ENCODE peak calls at places on chromosome 20, in seven cellular contexts. W is K562, S is GM12878, D is HepG2, U is SK-N-SH, Q is HCT116, Y is Panc1. I is an unnamed sample. For H3K27me3, the result is how much of the 10 kb centered on the place peaks cover.

GRCh38 chr20:9218412-9219001 is 149.6 kb downstream of the PLCB4 start:
- DNase-seq in S (no peak), U (no peak), Y (no peak), D (no peak), Q (no peak), W (peak), I (no peak)

GRCh38 chr20:7866279-7866678 is 74.0 kb downstream of the HAO1 start:
- DNase-seq in Y (no peak), W (no peak), U (no peak), D (peak), Q (no peak), S (no peak), I (no peak)

GRCh38 chr20:3712279-3712873 is at the start of gene SIGLEC1:
- DNase-seq in U (no peak), Y (no peak), W (no peak), D (no peak), S (no peak), Q (no peak), I (no peak)

GRCh38 chr20:35004749-35005462 is 49.2 kb downstream of the MYH7B start:
- DNase-seq in U (no peak), Y (no peak), D (no peak), W (no peak), S (no peak), Q (no peak), I (no peak)

GRCh38 chr20:17969276-17969883 is 562 bp downstream of the MGME1 start:
- DNase-seq in S (no peak), Q (no peak), Y (no peak), D (peak), U (peak), W (peak), I (peak)

GRCh38 chr20:63686492-63687321 is 9.7 kb upstream of the TNFRSF6B start:
- DNase-seq in Y (no peak), S (no peak), Q (peak), W (no peak), D (no peak), U (no peak), I (no peak)

GRCh38 chr20:44615169-44615791 is 32.9 kb downstream of the PKIG start:
- DNase-seq in S (no peak), D (no peak), U (no peak), Q (no peak), Y (no peak), W (no peak), I (peak)

GRCh38 chr20:50027611-50028105 is 44.9 kb downstream of the SNAI1 start:
- DNase-seq in D (no peak), Y (no peak), Q (no peak), S (no peak), U (peak), W (no peak), I (no peak)

GRCh38 chr20:18543932-18544331 is 23.3 kb upstream of the SMIM26 start:
- DNase-seq in U (no peak), D (no peak), Y (no peak), W (no peak), Q (no peak), S (no peak), I (no peak)

GRCh38 chr20:33647603-33648395 is 14.3 kb upstream of the C20orf144 start:
- DNase-seq in Y (no peak), Q (no peak), D (no peak), U (no peak), W (no peak), S (peak), I (no peak)

GRCh38 chr20:22684072-22684762 is 99.8 kb upstream of the FOXA2 start:
- DNase-seq in D (peak), U (peak), Y (peak), S (peak), Q (peak), W (peak), I (peak)

GRCh38 chr20:62745959-62746288 is 37.3 kb downstream of the NTSR1 start:
- DNase-seq in D (no peak), Q (no peak), S (no peak), U (no peak), W (no peak), Y (no peak), I (no peak)

GRCh38 chr20:33653218-33653899 is 8.8 kb upstream of the C20orf144 start:
- DNase-seq in Q (peak), S (no peak), U (peak), Y (peak), D (peak), W (peak), I (peak)

GRCh38 chr20:50085481-50086365 is 27.2 kb downstream of the UBE2V1 start:
- DNase-seq in U (peak), W (peak), Y (no peak), S (no peak), D (peak), Q (peak), I (peak)

GRCh38 chr20:14441201-14441600 is 103.8 kb upstream of the FLRT3 start:
- DNase-seq in D (no peak), U (no peak), Y (no peak), S (no peak), Q (no peak), W (no peak), I (no peak)

GRCh38 chr20:7989379-7989778 is 30.2 kb downstream of the TMX4 start:
- DNase-seq in W (no peak), D (no peak), S (no peak), Q (no peak), U (no peak), Y (no peak), I (no peak)

GRCh38 chr20:62540504-62540903 is 64.7 kb upstream of the GATA5 start:
- DNase-seq in Y (no peak), Q (no peak), U (no peak), W (no peak), S (no peak), D (no peak), I (peak)

GRCh38 chr20:6707231-6707870 is 60.1 kb upstream of the BMP2 start:
- DNase-seq in S (no peak), D (no peak), W (no peak), Q (no peak), U (no peak), Y (no peak), I (no peak)

GRCh38 chr20:63433756-63434531 is 38.5 kb downstream of the KCNQ2 start:
- DNase-seq in Y (no peak), S (no peak), U (no peak), Q (no peak), W (no peak), D (no peak), I (no peak)

GRCh38 chr20:52168116-52168515 is 23.5 kb downstream of the ZFP64 start:
- DNase-seq in Y (no peak), W (no peak), U (no peak), Q (no peak), D (no peak), S (no peak), I (no peak)

GRCh38 chr20:57921701-57922482 is 212.1 kb upstream of the PMEPA1 start:
- DNase-seq in W (no peak), S (no peak), D (no peak), Q (no peak), U (no peak), Y (no peak), I (no peak)
- H3K27me3 ChIP-seq in W (under half), S (under half), D (under half), Q (under half), U (under half), Y (under half), I (under half)

GRCh38 chr20:48156521-48156920 is 371.2 kb upstream of the SULF2 start:
- DNase-seq in Q (no peak), U (no peak), S (no peak), W (no peak), Y (no peak), D (no peak), I (no peak)
- TF ChIP-seq REST in Q (no peak), U (no peak), S (no peak), W (no peak), Y (no peak), D (no peak), I (no peak)

GRCh38 chr20:1490643-1491042 is 577 bp downstream of the SIRPB2 start:
- DNase-seq in U (no peak), W (no peak), Q (no peak), D (no peak), S (no peak), Y (no peak), I (no peak)

GRCh38 chr20:1491891-1492642 is 847 bp upstream of the SIRPB2 start:
- DNase-seq in U (no peak), Q (no peak), S (no peak), W (no peak), D (no peak), Y (no peak), I (no peak)

GRCh38 chr20:1489328-1489727 is 1.9 kb downstream of the SIRPB2 start:
- DNase-seq in S (no peak), Q (no peak), D (no peak), W (no peak), Y (no peak), U (no peak), I (no peak)

GRCh38 chr20:1491281-1491840 is at the start of gene SIRPB2:
- DNase-seq in S (no peak), U (no peak), Q (no peak), W (no peak), Y (no peak), D (no peak), I (no peak)

DNA sequence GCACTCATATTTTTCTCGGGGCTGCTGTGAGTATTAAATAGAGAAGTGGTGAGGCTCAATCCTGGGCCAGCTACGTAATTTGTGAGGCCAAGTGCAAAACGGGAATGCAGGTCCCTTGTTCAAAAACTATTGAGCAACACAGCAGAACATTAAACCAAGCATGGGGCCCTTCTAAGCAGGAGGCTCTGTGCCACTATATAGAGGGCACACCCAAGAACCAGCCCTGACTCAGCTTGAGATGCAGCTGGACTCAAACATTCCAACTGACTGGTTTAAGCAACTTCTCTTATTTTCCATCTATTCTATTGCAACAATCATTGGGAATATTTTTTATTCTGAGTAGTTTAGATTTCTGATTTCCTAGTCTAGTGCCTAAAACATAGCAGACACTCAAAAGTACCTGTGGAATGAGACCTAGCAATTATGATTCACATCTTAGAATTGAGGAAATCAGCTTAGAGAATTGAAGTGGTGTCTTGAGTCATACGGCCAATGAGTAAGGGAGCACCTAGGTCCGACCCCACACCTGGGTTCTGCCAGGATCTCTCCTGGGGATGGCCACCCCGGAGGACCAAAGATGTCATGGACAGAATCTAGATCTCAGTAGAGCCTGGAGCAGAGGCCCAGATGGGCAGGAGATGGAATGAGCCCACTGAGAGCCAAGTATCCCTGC is 1.3 kb downstream of the SIRPB2 start:
- DNase-seq in Q (peak), U (no peak), Y (no peak), D (no peak), W (no peak), S (no peak), I (no peak)
- H3K4me3 ChIP-seq in Q (peak), U (no peak), Y (no peak), D (no peak), W (no peak), S (no peak), I (no peak)

GRCh38 chr20:36368869-36369268 is 62.7 kb downstream of the DLGAP4 start:
- DNase-seq in Q (no peak), D (no peak), U (no peak), W (no peak), Y (no peak), S (no peak), I (no peak)

GRCh38 chr20:36368400-36368799 is 62.3 kb downstream of the DLGAP4 start:
- DNase-seq in D (no peak), Q (no peak), Y (no peak), S (no peak), U (no peak), W (peak), I (no peak)

GRCh38 chr20:36366623-36367369 is 60.7 kb downstream of the DLGAP4 start:
- DNase-seq in D (no peak), S (no peak), Y (no peak), W (no peak), U (no peak), Q (no peak), I (no peak)

GRCh38 chr20:36367907-36368306 is 61.8 kb downstream of the DLGAP4 start:
- DNase-seq in Y (no peak), D (no peak), W (no peak), S (no peak), U (no peak), Q (no peak), I (no peak)

DNA sequence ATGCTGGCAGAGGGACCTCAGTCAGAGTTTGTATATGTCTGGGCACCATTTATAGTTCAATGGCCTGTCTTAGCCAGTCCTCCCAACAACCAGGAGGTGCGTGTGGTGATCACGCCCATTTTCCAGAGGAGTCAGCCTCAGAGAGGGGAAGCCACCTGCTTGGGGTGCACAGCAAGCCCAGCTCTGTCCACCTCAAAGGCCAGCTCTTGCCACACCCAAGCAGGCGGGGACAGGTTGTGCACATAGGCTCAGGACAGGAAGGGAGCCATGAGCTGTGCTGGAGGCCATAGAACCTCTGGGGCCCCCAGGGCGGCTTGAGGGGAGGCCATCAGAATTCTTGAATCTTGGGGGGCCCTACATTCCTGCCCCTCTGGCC is 61.2 kb downstream of the DLGAP4 start:
- DNase-seq in S (no peak), W (no peak), Q (no peak), U (no peak), Y (no peak), D (no peak), I (no peak)
- H3K27me3 ChIP-seq in S (under half), W (half or more), Q (under half), U (under half), Y (under half), D (under half), I (under half)

DNA sequence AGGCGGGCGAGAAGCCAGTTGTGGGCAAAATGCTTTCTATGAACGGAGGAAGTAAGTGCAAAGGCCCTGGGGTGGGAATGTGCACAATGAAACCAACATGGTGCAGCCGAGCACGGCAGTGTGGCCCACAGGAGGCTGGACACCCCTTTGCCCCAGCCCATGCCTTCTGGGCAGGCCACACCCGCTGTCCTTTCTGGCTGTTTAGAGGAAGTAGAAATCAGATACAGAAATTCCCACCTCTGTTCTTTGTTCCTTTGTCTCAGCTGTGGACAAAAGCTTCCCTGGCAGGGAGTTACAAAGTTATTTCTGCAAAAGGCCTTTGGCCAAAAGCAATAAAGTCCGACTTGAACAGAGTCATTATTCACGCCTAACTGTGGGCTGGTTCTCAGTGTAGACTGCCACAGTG is 11.9 kb downstream of the SULF2 start:
- DNase-seq in U (no peak), Q (no peak), Y (no peak), W (no peak), D (no peak), S (no peak), I (no peak)
- TF ChIP-seq REST in U (no peak), Q (no peak), Y (no peak), W (no peak), D (no peak), S (no peak), I (no peak)

GRCh38 chr20:24891546-24892393 is 57.3 kb upstream of the CST7 start:
- DNase-seq in S (no peak), W (no peak), U (no peak), Y (no peak), D (no peak), Q (no peak), I (no peak)
- H3K4me3 ChIP-seq in S (no peak), W (no peak), U (no peak), Y (no peak), D (no peak), Q (no peak), I (no peak)

GRCh38 chr20:58610071-58610800 is 40.8 kb upstream of the STX16 start:
- DNase-seq in D (no peak), S (no peak), Q (no peak), Y (no peak), W (no peak), U (no peak), I (no peak)

GRCh38 chr20:58610811-58611210 is 40.3 kb upstream of the STX16 start:
- DNase-seq in S (no peak), Q (no peak), U (no peak), D (no peak), Y (no peak), W (no peak), I (no peak)

GRCh38 chr20:58611236-58612020 is 39.7 kb upstream of the STX16 start:
- DNase-seq in S (no peak), U (no peak), D (no peak), Q (no peak), W (no peak), Y (no peak), I (no peak)

GRCh38 chr20:58608096-58608840 is 42.8 kb upstream of the STX16 start:
- DNase-seq in D (no peak), S (no peak), Q (no peak), Y (no peak), U (no peak), W (no peak), I (no peak)

DNA sequence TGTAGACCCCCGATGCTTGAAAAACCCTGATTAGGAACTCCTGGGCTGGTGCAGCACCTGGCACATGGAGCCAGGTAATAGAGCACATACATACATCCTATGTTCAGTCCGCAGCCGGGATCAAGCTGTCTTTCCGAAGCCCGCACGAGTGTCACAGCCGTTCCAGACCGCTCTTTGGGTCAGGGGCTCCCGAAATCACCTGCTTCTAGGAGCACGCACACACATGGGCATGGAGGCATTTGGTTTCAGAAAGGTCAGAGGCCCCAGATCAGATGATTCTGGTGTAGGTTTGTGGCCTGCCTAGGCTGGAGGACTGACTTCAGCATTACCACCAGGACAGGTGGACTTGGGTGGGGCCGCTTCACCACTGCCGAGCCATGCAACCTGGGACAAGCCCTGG is 42.1 kb upstream of the STX16 start:
- DNase-seq in Y (no peak), U (no peak), S (no peak), Q (no peak), W (no peak), D (no peak), I (no peak)
- H3K27me3 ChIP-seq in Y (under half), U (under half), S (under half), Q (under half), W (half or more), D (under half), I (under half)

GRCh38 chr20:10619427-10619826 is 54.4 kb downstream of the JAG1 start:
- DNase-seq in S (no peak), Q (peak), U (no peak), D (no peak), Y (peak), W (no peak), I (peak)
- TF ChIP-seq REST in S (no peak), Q (no peak), U (no peak), D (no peak), Y (no peak), W (no peak), I (no peak)

GRCh38 chr20:48821261-48821910 is 6.4 kb downstream of the PREX1 start:
- DNase-seq in D (no peak), W (no peak), Q (no peak), S (no peak), Y (no peak), U (no peak), I (no peak)
- H3K4me3 ChIP-seq in D (no peak), W (no peak), Q (no peak), S (peak), Y (no peak), U (no peak), I (no peak)

GRCh38 chr20:41226426-41226825 is 89.1 kb downstream of the PLCG1 start:
- DNase-seq in Q (no peak), D (no peak), S (no peak), U (no peak), Y (no peak), W (no peak), I (no peak)

GRCh38 chr20:41222299-41222698 is 85.0 kb downstream of the PLCG1 start:
- DNase-seq in S (no peak), W (no peak), D (no peak), Q (no peak), Y (no peak), U (no peak), I (no peak)

GRCh38 chr20:41223112-41223511 is 85.8 kb downstream of the PLCG1 start:
- DNase-seq in Y (no peak), W (no peak), U (no peak), D (no peak), Q (no peak), S (no peak), I (no peak)

GRCh38 chr20:41222703-41223102 is 85.4 kb downstream of the PLCG1 start:
- DNase-seq in Q (no peak), Y (no peak), D (no peak), U (no peak), W (no peak), S (no peak), I (no peak)

GRCh38 chr20:41224281-41224680 is 86.9 kb downstream of the PLCG1 start:
- DNase-seq in Y (no peak), U (no peak), D (no peak), S (no peak), W (no peak), Q (no peak), I (no peak)
- H3K27me3 ChIP-seq in Y (under half), U (under half), D (under half), S (under half), W (under half), Q (under half), I (under half)

I was measured in GM23338.